ENCODE peak calls at places on chromosomes 2 and 18, in four cellular contexts. J, A, N and V are unnamed samples.

GRCh38 chr2:69456154-69456553 is 18.9 kb upstream of the NFU1 start:
- DNase-seq in J (no peak), A (no peak), N (no peak), V (no peak)

GRCh38 chr2:235238537-235238936 is 255.3 kb upstream of the AGAP1 start:
- DNase-seq in J (peak), A (peak), N (peak), V (peak)

GRCh38 chr18:40413160-40413559 is 1541.9 kb upstream of the PIK3C3 start:
- DNase-seq in J (peak), A (peak), N (no peak), V (peak)

GRCh38 chr2:64562148-64562784 is 38.1 kb downstream of the AFTPH start:
- DNase-seq in J (peak), A (peak), N (no peak), V (peak)

GRCh38 chr2:32591669-32592463 is 36.0 kb upstream of the TTC27 start:
- DNase-seq in J (peak), A (peak), N (no peak), V (peak)

GRCh38 chr2:158894078-158894477 is 74.4 kb upstream of the TANC1 start:
- DNase-seq in J (peak), A (peak), N (peak), V (peak)

GRCh38 chr2:59569124-59569523 is 984.3 kb downstream of the BCL11A start:
- DNase-seq in J (no peak), A (no peak), N (no peak), V (no peak)

GRCh38 chr2:149223472-149224062 is 106.8 kb upstream of the LYPD6 start:
- DNase-seq in J (peak), A (no peak), N (no peak), V (no peak)

GRCh38 chr2:29753676-29754444 is 167.5 kb downstream of the ALK start:
- DNase-seq in J (peak), A (no peak), N (peak), V (peak)

GRCh38 chr2:19744456-19744855 is 157.3 kb downstream of the TTC32 start:
- DNase-seq in J (no peak), A (no peak), N (no peak), V (no peak)

GRCh38 chr2:27545348-27546141 is 37.3 kb upstream of the ZNF512 start:
- DNase-seq in J (peak), A (no peak), N (no peak), V (no peak)

GRCh38 chr2:68426885-68427579 is 40.1 kb downstream of the FBXO48 start:
- DNase-seq in J (no peak), A (no peak), N (peak), V (no peak)

GRCh38 chr2:239731998-239732665 is 293.0 kb downstream of the NDUFA10 start:
- DNase-seq in J (no peak), A (no peak), N (no peak), V (no peak)

GRCh38 chr2:85194780-85195480 is 61.7 kb downstream of the TCF7L1 start:
- DNase-seq in J (no peak), A (no peak), N (no peak), V (no peak)

GRCh38 chr2:218648473-218649100 is 10.8 kb downstream of the ZNF142 start:
- DNase-seq in J (peak), A (peak), N (peak), V (peak)

GRCh38 chr18:621181-621580 is 24.4 kb downstream of the CLUL1 start:
- DNase-seq in J (peak), A (peak), N (no peak), V (peak)

GRCh38 chr18:2656237-2657042 is 914 bp downstream of the SMCHD1 start:
- DNase-seq in J (peak), A (peak), N (no peak), V (peak)

GRCh38 chr18:32470713-32471633 is at the start of gene GAREM1:
- DNase-seq in J (peak), A (peak), N (peak), V (peak)

GRCh38 chr18:32469691-32470131 is 971 bp downstream of the GAREM1 start:
- DNase-seq in J (peak), A (peak), N (no peak), V (peak)

GRCh38 chr18:32470136-32470712 is 458 bp downstream of the GAREM1 start:
- DNase-seq in J (peak), A (peak), N (no peak), V (peak)

GRCh38 chr18:32468147-32468845 is 2.4 kb downstream of the GAREM1 start:
- DNase-seq in J (no peak), A (no peak), N (no peak), V (no peak)

DNA sequence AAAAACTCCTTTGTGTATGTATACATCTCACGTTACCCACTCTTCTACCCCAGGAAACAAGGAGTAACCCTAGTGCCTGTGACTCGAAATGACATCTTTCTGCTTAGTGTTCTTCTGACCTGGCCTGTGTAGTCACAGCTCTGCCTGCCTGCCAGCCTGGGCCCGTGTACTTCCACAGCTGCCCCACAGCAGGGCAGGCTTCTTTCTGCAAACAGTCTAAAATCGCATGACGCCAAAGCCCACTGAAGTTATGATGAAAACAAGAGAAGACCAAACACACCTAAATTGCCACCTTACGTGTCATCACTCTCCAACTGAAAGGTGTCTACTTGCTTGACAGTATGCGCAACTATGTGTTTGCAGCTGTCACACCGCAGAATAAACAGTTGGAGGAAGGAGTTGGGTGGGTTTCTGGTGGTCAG is 1.5 kb downstream of the GAREM1 start:
- DNase-seq in J (peak), A (peak), N (no peak), V (peak)
- H3K4me3 ChIP-seq in J (peak), A (peak), N (peak), V (peak)

GRCh38 chr2:104976603-104977120 is 61.2 kb upstream of the MRPS9 start:
- DNase-seq in J (no peak), A (no peak), N (no peak), V (no peak)
- TF ChIP-seq CTCF in J (no peak), A (no peak), N (no peak), V (no peak)

DNA sequence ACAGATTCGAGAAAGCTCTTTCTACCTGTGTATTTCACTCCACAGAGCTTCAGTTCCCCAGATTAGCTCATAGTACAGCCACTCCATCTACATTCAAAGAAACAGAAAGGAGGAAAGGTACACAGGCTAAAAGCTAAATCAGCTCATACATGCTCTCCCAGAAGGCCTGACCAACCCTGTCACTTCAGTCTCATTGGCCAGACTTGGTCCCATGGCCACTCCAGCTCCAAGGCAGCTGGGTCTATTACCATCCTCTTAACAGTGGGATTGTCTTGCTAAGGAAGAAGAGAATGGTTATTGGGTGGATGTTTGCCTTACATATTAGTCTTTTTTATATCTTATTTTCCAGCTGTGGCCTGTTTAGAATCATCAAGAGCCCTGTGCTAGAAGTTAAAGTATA is 572.6 kb downstream of the ARHGAP15 start:
- DNase-seq in J (no peak), A (no peak), N (no peak), V (no peak)
- H3K4me3 ChIP-seq in J (no peak), A (no peak), N (no peak), V (no peak)

DNA sequence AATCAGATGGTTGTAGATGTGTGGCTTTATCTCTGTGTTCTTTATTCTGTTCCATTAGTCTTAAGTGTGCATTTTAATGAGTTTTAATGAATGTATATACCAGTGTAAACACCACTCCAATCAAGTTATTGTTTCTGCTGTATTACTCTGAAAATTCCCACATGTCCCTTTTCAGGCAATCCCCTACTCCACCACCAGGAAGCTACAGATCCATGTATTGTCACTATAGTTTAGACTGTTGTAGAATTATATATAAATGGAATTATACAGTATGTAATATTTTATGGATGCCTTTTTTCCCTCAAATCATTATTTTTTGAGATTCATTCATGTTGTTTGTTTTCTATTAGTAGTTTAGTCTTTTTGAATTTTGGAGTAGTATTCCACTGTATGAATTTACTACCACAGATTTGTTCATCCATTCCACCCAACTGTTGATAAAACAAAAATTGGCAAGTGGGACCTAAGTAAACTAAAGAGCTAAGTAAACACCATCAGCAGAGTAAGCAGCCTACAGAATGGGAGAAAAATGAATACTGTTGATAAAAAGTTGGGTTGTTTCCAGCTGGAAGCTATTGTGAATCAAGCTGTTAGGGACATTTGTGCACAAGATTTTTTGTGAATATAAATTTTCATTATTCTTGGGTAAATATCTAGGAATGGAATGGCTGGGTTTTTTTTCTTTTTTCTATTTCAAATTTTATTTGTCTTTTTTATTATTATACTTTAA is 262.0 kb downstream of the CAMKMT start:
- DNase-seq in J (no peak), A (no peak), N (no peak), V (no peak)
- TF ChIP-seq CTCF in J (peak), A (peak), N (peak), V (peak)

DNA sequence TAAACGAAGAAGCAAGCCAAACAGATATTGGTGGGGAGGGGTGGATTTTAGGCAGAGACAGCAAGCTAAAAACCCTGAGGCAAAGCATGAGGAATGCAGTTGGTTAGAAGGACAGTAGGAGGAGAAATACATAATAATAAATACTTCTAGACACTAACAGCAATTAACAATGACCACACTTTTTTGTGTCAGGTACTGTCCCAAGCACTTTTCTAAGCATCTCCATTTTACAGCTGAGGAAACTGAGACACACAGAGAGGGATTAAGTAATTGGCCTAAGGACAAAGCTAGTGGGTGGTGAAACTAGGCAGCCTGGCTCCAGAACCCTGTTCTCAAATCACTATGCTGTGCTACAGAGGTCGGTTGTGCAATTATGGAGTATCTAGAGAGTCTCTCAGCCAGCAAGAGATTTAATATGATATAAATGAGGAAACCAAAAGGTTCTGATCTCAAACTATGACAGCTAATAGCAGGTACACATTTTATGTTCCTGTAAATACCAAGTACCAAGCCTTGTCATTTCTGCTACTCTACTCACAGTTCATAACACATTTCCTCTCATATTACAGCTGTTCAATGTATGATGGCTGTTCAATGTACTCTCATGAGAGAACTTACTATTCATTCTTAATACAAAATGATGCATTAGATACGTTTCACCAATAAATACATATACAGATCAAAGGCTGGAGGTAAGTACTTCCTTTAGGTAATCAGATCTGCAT is 5.3 kb downstream of the MAP4K3 start:
- DNase-seq in J (peak), A (peak), N (no peak), V (peak)
- H3K4me3 ChIP-seq in J (no peak), A (no peak), N (no peak), V (no peak)

DNA sequence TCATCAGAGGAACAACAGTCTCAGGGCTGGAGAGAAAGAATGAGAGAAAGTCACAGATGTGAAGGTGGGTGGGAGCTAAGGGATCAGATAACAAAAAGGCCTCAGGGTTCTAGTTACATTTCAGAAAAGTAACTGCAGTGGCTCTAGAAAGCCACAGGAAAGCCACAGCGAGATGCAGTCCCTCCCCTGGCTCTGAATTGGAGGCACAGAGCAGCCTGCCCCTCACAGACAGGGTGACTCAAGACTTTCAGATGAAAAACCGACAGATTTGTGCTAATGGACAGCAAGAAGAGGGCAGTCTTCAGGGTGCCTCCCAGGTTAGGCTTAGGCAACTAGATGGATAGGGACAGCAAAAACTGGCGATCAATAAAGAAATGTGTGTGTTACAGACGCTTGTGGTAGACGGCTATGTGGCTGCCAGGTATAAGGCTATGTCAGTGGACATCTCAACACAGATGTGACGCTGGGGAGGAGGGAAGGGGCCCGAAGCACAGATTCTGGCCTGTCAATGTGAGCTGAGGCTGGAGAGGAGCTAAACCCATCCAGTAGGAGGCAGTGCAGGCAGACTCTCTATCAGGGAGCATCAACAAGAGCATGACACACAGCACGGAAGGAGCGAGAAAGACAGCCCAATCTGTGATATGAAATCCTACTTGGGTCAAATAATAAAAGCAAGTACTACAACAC is 26.2 kb downstream of the UNC50 start:
- DNase-seq in J (no peak), A (no peak), N (no peak), V (no peak)
- TF ChIP-seq CTCF in J (peak), A (peak), N (peak), V (peak)

GRCh38 chr2:9103663-9104277 is 100.3 kb upstream of the MBOAT2 start:
- DNase-seq in J (no peak), A (no peak), N (no peak), V (no peak)
- H3K4me3 ChIP-seq in J (no peak), A (no peak), N (no peak), V (no peak)

GRCh38 chr2:3986063-3986462 is 282.7 kb downstream of the DCDC2C start:
- DNase-seq in J (no peak), A (no peak), N (no peak), V (no peak)
- TF ChIP-seq CTCF in J (no peak), A (no peak), N (no peak), V (no peak)